ENCODE peak calls at places on chromosomes 13 and 19, in six cellular contexts. U is GM10248; F is T-helper 17 cell; V is activated naive CD8-positive, alpha-beta T cell treated with anti-CD3 and anti-CD28 coated beads, Interleukin-2, amount 50 U/mL, for 24 hours; A is NCI-H1436; M is uterus. R is an unnamed sample.

GRCh38 chr19:44808463-44809371 is at the start of gene BCAM:
- DNase-seq in U (peak; percentile 57), F (no peak), V (peak; percentile 4), A (no peak), M (peak; percentile 82), R (no peak)

GRCh38 chr19:16032509-16033135 is 43.7 kb upstream of the TPM4 start:
- DNase-seq in U (no peak), F (no peak), V (no peak), A (no peak), M (no peak), R (no peak)

GRCh38 chr19:29855087-29855486 is 43.3 kb downstream of the CCNE1 start:
- DNase-seq in U (no peak), F (no peak), V (no peak), A (no peak), M (no peak), R (no peak)

GRCh38 chr19:54473071-54473941 is at the start of gene CDC42EP5:
- DNase-seq in U (no peak), F (no peak), V (peak; percentile 54), A (no peak), M (peak; percentile 77), R (no peak)

GRCh38 chr13:91356919-91357612 is 9.6 kb downstream of the MIR17HG start:
- DNase-seq in U (no peak), F (no peak), V (no peak), A (no peak), M (no peak), R (no peak)

GRCh38 chr19:7730286-7731217 is 1.4 kb downstream of the CLEC4G start:
- DNase-seq in U (no peak), F (no peak), V (no peak), A (no peak), M (no peak), R (no peak)

GRCh38 chr19:55685776-55686175 is 10.8 kb downstream of the EPN1 start:
- DNase-seq in U (no peak), F (no peak), V (no peak), A (no peak), M (no peak), R (no peak)

GRCh38 chr13:41017744-41018582 is 1.2 kb downstream of the ELF1 start:
- DNase-seq in U (no peak), F (no peak), V (no peak), A (no peak), M (no peak), R (no peak)

GRCh38 chr19:9523885-9524474 is 14.5 kb downstream of the ZNF426 start:
- DNase-seq in U (no peak), F (no peak), V (no peak), A (no peak), M (no peak), R (no peak)

GRCh38 chr13:60646600-60646999 is 249.6 kb downstream of the TDRD3 start:
- DNase-seq in U (no peak), F (no peak), V (no peak), A (no peak), M (no peak), R (no peak)

GRCh38 chr19:1880611-1881392 is 4.5 kb downstream of the ABHD17A start:
- DNase-seq in U (no peak), F (no peak), V (no peak), A (no peak), M (no peak), R (no peak)

GRCh38 chr19:15954820-15955219 is 6.0 kb downstream of the OR10H4 start:
- DNase-seq in U (no peak), F (no peak), V (no peak), A (no peak), M (no peak), R (no peak)

GRCh38 chr19:52785506-52785905 is 1.1 kb downstream of the ZNF600 start:
- DNase-seq in U (no peak), F (no peak), V (no peak), A (no peak), M (no peak), R (no peak)

GRCh38 chr13:94704347-94705080 is 7.8 kb downstream of the SOX21 start:
- DNase-seq in U (no peak), F (no peak), V (no peak), A (no peak), M (no peak), R (no peak)

GRCh38 chr19:19997656-19998268 is 41.5 kb downstream of the ZNF682 start:
- DNase-seq in U (no peak), F (peak; percentile 26), V (peak; percentile 41), A (no peak), M (peak; percentile 15), R (peak; percentile 16)

GRCh38 chr19:18756896-18757295 is 34.2 kb downstream of the COMP start:
- DNase-seq in U (no peak), F (no peak), V (no peak), A (peak; percentile 46), M (no peak), R (no peak)

GRCh38 chr19:50501186-50501567 is 9.8 kb downstream of the JOSD2 start:
- DNase-seq in U (no peak), F (no peak), V (no peak), A (no peak), M (no peak), R (no peak)

GRCh38 chr19:33879818-33880575 is 83.3 kb downstream of the KCTD15 start:
- DNase-seq in U (no peak), F (no peak), V (no peak), A (no peak), M (no peak), R (no peak)

GRCh38 chr13:109910131-109910530 is 123.7 kb upstream of the IRS2 start:
- DNase-seq in U (no peak), F (no peak), V (no peak), A (no peak), M (no peak), R (no peak)

GRCh38 chr19:6509118-6509971 is 7.2 kb upstream of the TUBB4A start:
- DNase-seq in U (peak; percentile 6), F (no peak), V (no peak), A (no peak), M (no peak), R (no peak)

GRCh38 chr19:55581145-55581827 is 638 bp upstream of the ZNF579 start:
- DNase-seq in U (no peak), F (no peak), V (peak; percentile 30), A (no peak), M (no peak), R (no peak)

GRCh38 chr13:60583196-60583908 is 186.3 kb downstream of the TDRD3 start:
- DNase-seq in U (no peak), F (no peak), V (no peak), A (no peak), M (peak; percentile 22), R (no peak)

GRCh38 chr13:44281252-44282000 is 92.2 kb upstream of the SERP2 start:
- DNase-seq in U (no peak), F (no peak), V (no peak), A (no peak), M (no peak), R (no peak)

GRCh38 chr13:23709521-23709920 is 139.3 kb downstream of the TNFRSF19 start:
- DNase-seq in U (no peak), F (no peak), V (no peak), A (no peak), M (no peak), R (no peak)

GRCh38 chr13:29474991-29475390 is 120.5 kb downstream of the SLC7A1 start:
- DNase-seq in U (no peak), F (no peak), V (no peak), A (no peak), M (no peak), R (no peak)

GRCh38 chr19:41031926-41032325 is 40.8 kb downstream of the CYP2B6 start:
- DNase-seq in U (no peak), F (no peak), V (no peak), A (no peak), M (no peak), R (no peak)

GRCh38 chr13:99600318-99600717 is 99.0 kb downstream of the TM9SF2 start:
- DNase-seq in U (no peak), F (no peak), V (peak; percentile 36), A (no peak), M (no peak), R (peak; percentile 33)

GRCh38 chr13:28719656-28720055 is 886 bp upstream of the SLC46A3 start:
- DNase-seq in U (no peak), F (no peak), V (no peak), A (no peak), M (no peak), R (no peak)

GRCh38 chr13:23992722-23993438 is 95.6 kb upstream of the C1QTNF9B start:
- DNase-seq in U (no peak), F (no peak), V (no peak), A (no peak), M (no peak), R (no peak)

GRCh38 chr19:32662186-32662585 is 12.8 kb downstream of the ANKRD27 start:
- DNase-seq in U (no peak), F (no peak), V (no peak), A (no peak), M (no peak), R (no peak)

GRCh38 chr13:39119422-39119821 is 81.2 kb downstream of the NHLRC3 start:
- DNase-seq in U (no peak), F (no peak), V (no peak), A (no peak), M (no peak), R (no peak)

GRCh38 chr13:53382008-53382407 is 353.4 kb downstream of the OLFM4 start:
- DNase-seq in U (no peak), F (no peak), V (no peak), A (peak; percentile 2), M (no peak), R (no peak)

GRCh38 chr13:64959276-64959675 is 2270.9 kb downstream of the PCDH9 start:
- DNase-seq in U (no peak), F (no peak), V (no peak), A (no peak), M (no peak), R (no peak)

GRCh38 chr13:37011002-37011401 is 10.4 kb downstream of the EXOSC8 start:
- DNase-seq in U (no peak), F (no peak), V (no peak), A (no peak), M (no peak), R (no peak)

GRCh38 chr19:2422951-2423880 is 4.2 kb downstream of the TIMM13 start:
- DNase-seq in U (no peak), F (no peak), V (no peak), A (no peak), M (no peak), R (no peak)

GRCh38 chr13:102517959-102518358 is 78.8 kb upstream of the TPP2 start:
- DNase-seq in U (no peak), F (no peak), V (no peak), A (no peak), M (no peak), R (no peak)